ENCODE peak calls at places on chromosomes 1 and 21, in four cellular contexts. T is K562, D is A549, X is HepG2. H is an unnamed sample.
A peak's percentile ranks its signal among the peaks of the same experiment; 100 is the strongest.

GRCh38 chr1:225481738-225482137 is 53.9 kb upstream of the LBR start:
- DNase-seq in T (no peak), D (no peak), X (no peak), H (peak; percentile 34)

GRCh38 chr1:16114527-16115467 is 41.1 kb downstream of the EPHA2 start:
- DNase-seq in T (no peak), D (no peak), X (no peak), H (no peak)

GRCh38 chr21:28308516-28308915 is 684.2 kb downstream of the LTN1 start:
- DNase-seq in T (no peak), D (no peak), X (no peak), H (no peak)

GRCh38 chr1:205678286-205679111 is 1.8 kb downstream of the SLC45A3 start:
- DNase-seq in T (peak; percentile 88), D (no peak), X (no peak), H (no peak)

GRCh38 chr1:33219886-33220661 is 36.2 kb upstream of the ZNF362 start:
- DNase-seq in T (no peak), D (peak; percentile 18), X (no peak), H (no peak)

GRCh38 chr1:229025576-229025975 is 245.3 kb upstream of the RAB4A start:
- DNase-seq in T (no peak), D (no peak), X (no peak), H (no peak)

GRCh38 chr1:171472183-171472647 is 13.1 kb upstream of the PRRC2C start:
- DNase-seq in T (no peak), D (no peak), X (no peak), H (no peak)

GRCh38 chr1:95207223-95207935 is 26.6 kb upstream of the RWDD3 start:
- DNase-seq in T (no peak), D (no peak), X (no peak), H (no peak)

GRCh38 chr1:24195874-24196273 is 8.8 kb upstream of the IFNLR1 start:
- DNase-seq in T (no peak), D (no peak), X (no peak), H (no peak)

GRCh38 chr1:56034222-56034621 is 545.1 kb downstream of the PLPP3 start:
- DNase-seq in T (no peak), D (no peak), X (no peak), H (no peak)

GRCh38 chr1:110548381-110548780 is 29.4 kb upstream of the KCNA10 start:
- DNase-seq in T (peak; percentile 65), D (peak; percentile 36), X (peak; percentile 41), H (peak; percentile 52)

GRCh38 chr1:33459766-33460543 is 12.5 kb upstream of the ZSCAN20 start:
- DNase-seq in T (no peak), D (no peak), X (no peak), H (no peak)

GRCh38 chr1:117606608-117607261 is 887 bp downstream of the TENT5C start:
- DNase-seq in T (peak; percentile 45), D (no peak), X (no peak), H (no peak)

GRCh38 chr1:16375521-16376359 is 8.7 kb downstream of the SZRD1 start:
- DNase-seq in T (no peak), D (no peak), X (no peak), H (no peak)

GRCh38 chr1:87362063-87362833 is 33.6 kb downstream of the LMO4 start:
- DNase-seq in T (no peak), D (no peak), X (no peak), H (no peak)

GRCh38 chr1:65846911-65847310 is 54.2 kb downstream of the PDE4B start:
- DNase-seq in T (no peak), D (no peak), X (no peak), H (no peak)

GRCh38 chr1:173669491-173669941 is at the start of gene ANKRD45:
- DNase-seq in T (no peak), D (peak; percentile 43), X (no peak), H (peak; percentile 92)

GRCh38 chr1:15835205-15835740 is 12.2 kb upstream of the SPEN start:
- DNase-seq in T (peak; percentile 35), D (no peak), X (peak; percentile 27), H (no peak)

GRCh38 chr21:45011911-45012660 is 62.3 kb upstream of the ADARB1 start:
- DNase-seq in T (no peak), D (peak; percentile 50), X (peak; percentile 95), H (peak; percentile 84)
- TF ChIP-seq PHF8 in T (no peak), D (no peak), X (peak; percentile 55), H (no peak)

DNA sequence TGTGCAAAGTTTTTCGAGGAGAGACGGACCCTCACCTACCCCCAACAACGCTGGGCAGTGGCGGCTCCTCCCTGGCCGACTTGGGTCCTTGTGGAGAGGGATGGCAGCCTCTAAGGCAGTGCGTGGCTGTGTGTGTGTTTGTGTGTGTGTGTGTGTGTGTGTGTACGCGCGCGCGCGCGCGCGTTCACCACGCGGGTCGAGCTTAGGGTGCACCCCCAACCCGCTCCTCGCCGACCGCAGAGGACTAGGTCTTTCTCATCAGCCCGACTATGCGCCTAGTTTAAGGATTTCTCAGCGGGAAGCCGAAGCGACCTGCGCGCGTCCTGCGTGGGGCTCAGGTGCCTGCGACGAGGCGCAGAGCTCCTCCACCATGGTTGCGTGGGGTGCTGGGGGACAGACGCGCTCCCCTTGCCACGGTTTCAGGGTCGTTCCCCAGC is 940 bp downstream of the SOX13 start:
- DNase-seq in T (no peak), D (peak; percentile 18), X (no peak), H (no peak)
- TF ChIP-seq PHF8 in T (no peak), D (no peak), X (no peak), H (peak; percentile 9)

DNA sequence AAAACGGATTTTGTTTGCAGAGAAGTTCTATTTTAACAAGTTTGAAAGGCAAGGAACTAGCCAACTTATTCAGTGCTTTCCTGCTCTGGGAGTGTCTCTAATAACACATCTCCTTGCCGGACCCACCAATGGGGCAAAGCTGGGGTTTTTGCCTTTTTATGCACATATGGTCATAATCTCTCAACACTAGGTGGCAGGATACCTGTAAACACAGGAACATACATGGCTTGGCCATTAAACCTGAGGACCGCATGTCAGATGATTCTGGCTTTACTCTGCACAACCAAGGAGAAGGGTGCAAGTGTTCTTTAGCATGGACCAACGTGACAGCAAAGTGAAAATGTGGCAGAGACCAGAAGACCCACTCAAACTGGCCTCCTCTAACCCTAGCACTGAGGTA is 4.9 kb downstream of the TMEM9 start:
- DNase-seq in T (peak; percentile 69), D (peak; percentile 85), X (peak; percentile 59), H (no peak)
- TF ChIP-seq PHF8 in T (no peak), D (no peak), X (no peak), H (no peak)

GRCh38 chr1:150562384-150563339 is 13.5 kb downstream of the ADAMTSL4 start:
- DNase-seq in T (no peak), D (no peak), X (no peak), H (no peak)
- TF ChIP-seq PHF8 in T (no peak), D (no peak), X (no peak), H (no peak)

GRCh38 chr1:197272791-197273190 is 4.7 kb downstream of the CRB1 start:
- DNase-seq in T (no peak), D (no peak), X (no peak), H (no peak)
- TF ChIP-seq PHF8 in T (no peak), D (no peak), X (no peak), H (no peak)

DNA sequence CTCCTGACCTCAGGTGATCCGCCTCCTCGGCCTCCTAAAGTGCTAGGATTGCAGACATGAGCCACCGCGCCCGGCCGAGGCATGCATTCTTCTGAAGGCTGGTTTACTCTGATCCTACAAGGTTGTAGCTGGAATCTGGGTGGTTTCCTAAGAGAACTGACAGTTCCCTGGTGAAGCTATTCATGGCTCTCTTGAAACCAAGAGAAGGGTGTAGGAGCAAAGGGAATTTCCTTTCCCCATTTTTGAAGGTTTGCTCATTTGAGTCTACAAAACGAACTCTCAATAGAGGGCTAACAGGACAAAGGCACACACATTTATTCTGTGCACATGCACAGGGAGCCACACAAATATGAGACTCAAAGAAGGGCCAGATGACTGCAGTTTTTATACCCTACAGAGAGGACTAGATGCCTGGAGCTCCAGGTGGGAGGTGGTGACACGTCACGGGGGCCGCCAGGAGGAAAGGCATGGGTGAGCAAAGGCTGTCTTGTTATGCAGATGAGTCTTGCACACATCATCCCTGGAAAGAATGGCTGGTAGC is 49.5 kb upstream of the ERRFI1 start:
- DNase-seq in T (no peak), D (no peak), X (no peak), H (no peak)
- TF ChIP-seq PHF8 in T (no peak), D (no peak), X (no peak), H (no peak)

DNA sequence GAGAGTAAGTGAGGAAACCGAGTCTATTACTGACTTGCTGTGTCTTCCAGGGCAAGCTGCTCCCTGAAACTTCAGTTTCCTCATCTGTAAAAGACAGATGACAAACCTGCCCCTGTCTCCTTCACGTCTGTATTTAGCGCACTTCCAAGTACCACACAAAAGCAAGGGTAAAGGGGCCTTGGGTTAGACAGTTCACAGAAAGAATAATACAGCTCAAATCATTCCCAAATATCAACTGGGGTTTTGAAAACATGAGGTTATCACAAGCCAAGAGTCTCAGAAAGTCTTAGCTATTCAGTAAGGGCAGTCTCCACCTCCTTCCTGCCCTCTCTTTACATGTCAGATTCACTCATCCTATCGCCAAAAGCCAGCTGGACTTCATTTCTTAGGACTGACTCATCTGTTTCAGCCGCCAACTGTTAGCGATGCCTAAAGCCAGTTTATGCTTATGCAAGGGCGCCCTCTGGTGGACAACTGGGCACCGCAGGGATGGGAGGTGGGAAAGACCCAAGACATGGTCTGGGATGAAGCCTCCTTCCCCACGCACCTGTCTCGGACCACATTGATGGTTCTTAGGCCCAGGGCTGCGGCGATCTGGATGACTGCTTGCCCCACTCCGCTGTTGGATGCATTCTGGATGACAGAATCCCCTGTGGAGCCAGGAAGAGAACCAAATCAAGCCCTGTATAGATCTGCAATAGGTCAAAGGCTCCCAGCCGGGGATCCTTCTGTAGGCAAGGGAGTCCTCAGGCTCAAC is 21.1 kb upstream of the SRSF4 start:
- DNase-seq in T (peak; percentile 95), D (peak; percentile 88), X (peak; percentile 89), H (peak; percentile 90)
- TF ChIP-seq PHF8 in T (no peak), D (no peak), X (no peak), H (no peak)

DNA sequence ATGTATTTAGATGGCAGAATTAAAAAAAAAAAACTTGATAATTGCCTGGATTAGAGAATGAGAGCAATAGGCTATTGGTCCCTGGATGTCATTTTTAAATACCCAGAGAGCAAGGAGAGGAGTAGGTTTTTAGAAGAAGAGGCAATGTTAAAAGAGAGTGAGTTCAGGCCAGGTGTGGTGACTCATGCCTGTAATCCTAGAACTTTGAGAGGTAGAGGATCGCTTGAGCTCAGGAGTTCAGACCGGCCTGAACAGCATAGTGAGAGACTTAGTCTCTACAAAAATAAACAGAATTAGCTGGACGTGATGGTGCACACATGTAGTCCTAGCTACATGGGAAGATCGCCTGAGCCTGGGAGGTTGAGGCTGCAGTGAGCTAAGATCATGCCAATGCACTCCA is 15.9 kb upstream of the MUTYH start:
- DNase-seq in T (no peak), D (no peak), X (peak; percentile 68), H (no peak)
- TF ChIP-seq PHF8 in T (no peak), D (no peak), X (no peak), H (no peak)

GRCh38 chr21:42080788-42081083 is 9.6 kb downstream of the UMODL1 start:
- DNase-seq in T (no peak), D (no peak), X (no peak), H (no peak)
- TF ChIP-seq PHF8 in T (no peak), D (no peak), X (no peak), H (no peak)